ENCODE peak calls at places on chromosomes 3 and 15, in six cellular contexts. X is right cardiac atrium; O is T-helper 9 cell; R is nephron progenitor cell; S is stimulated activated CD8-positive, alpha-beta memory T cell treated with anti-CD3 and anti-CD28 coated beads, Interleukin-15, amount 100 ng/mL, for 24 hours; L is psoas muscle. V is an unnamed sample.

GRCh38 chr3:72281551-72281950 is 496.6 kb upstream of the PROK2 start:
- DNase-seq in X (no peak), O (no peak), R (no peak), S (no peak), L (no peak), V (no peak)

GRCh38 chr3:105497381-105497780 is 130.7 kb downstream of the ALCAM start:
- DNase-seq in X (no peak), O (no peak), R (no peak), S (no peak), L (no peak), V (no peak)

GRCh38 chr3:23548706-23549105 is 257.0 kb upstream of the UBE2E1 start:
- DNase-seq in X (no peak), O (no peak), R (no peak), S (no peak), L (no peak), V (no peak)

GRCh38 chr3:110928016-110928662 is 143.5 kb upstream of the NECTIN3 start:
- DNase-seq in X (no peak), O (no peak), R (no peak), S (no peak), L (no peak), V (no peak)

GRCh38 chr15:89806565-89807550 is 7.8 kb downstream of the ANPEP start:
- DNase-seq in X (peak), O (no peak), R (peak), S (no peak), L (no peak), V (no peak)

GRCh38 chr3:10550705-10551104 is 45.3 kb upstream of the ATP2B2 start:
- DNase-seq in X (no peak), O (no peak), R (no peak), S (no peak), L (peak), V (no peak)

GRCh38 chr3:32284443-32284842 is 46.0 kb downstream of the CMTM8 start:
- DNase-seq in X (no peak), O (no peak), R (no peak), S (no peak), L (no peak), V (no peak)

GRCh38 chr3:30408105-30408557 is 198.3 kb upstream of the TGFBR2 start:
- DNase-seq in X (no peak), O (no peak), R (no peak), S (no peak), L (no peak), V (peak)

GRCh38 chr3:187019542-187020072 is 89.3 kb downstream of the ST6GAL1 start:
- DNase-seq in X (no peak), O (no peak), R (no peak), S (no peak), L (no peak), V (no peak)

GRCh38 chr3:100358413-100358812 is 23.9 kb downstream of the NIT2 start:
- DNase-seq in X (no peak), O (no peak), R (no peak), S (no peak), L (no peak), V (no peak)

GRCh38 chr3:123638936-123639680 is 54.3 kb upstream of the HACD2 start:
- DNase-seq in X (no peak), O (no peak), R (no peak), S (no peak), L (no peak), V (no peak)

GRCh38 chr3:105783631-105784030 is 85.2 kb downstream of the CBLB start:
- DNase-seq in X (no peak), O (no peak), R (no peak), S (no peak), L (no peak), V (no peak)

GRCh38 chr3:173371848-173372487 is 25.6 kb upstream of the NLGN1 start:
- DNase-seq in X (peak), O (no peak), R (peak), S (no peak), L (no peak), V (peak)

GRCh38 chr15:39281094-39281493 is 299.8 kb upstream of the THBS1 start:
- DNase-seq in X (no peak), O (no peak), R (no peak), S (no peak), L (no peak), V (peak)

GRCh38 chr3:86969500-86970189 is 21.3 kb downstream of the VGLL3 start:
- DNase-seq in X (peak), O (no peak), R (peak), S (no peak), L (no peak), V (peak)

GRCh38 chr3:64278631-64279030 is 53.4 kb upstream of the PRICKLE2 start:
- DNase-seq in X (no peak), O (no peak), R (no peak), S (no peak), L (no peak), V (no peak)

GRCh38 chr3:43011638-43012037 is 32.5 kb downstream of the GASK1A start:
- DNase-seq in X (no peak), O (no peak), R (no peak), S (no peak), L (no peak), V (no peak)

GRCh38 chr15:85155360-85155759 is 173.7 kb downstream of the PDE8A start:
- DNase-seq in X (no peak), O (no peak), R (no peak), S (no peak), L (no peak), V (no peak)

GRCh38 chr3:50850639-50851511 is 176.1 kb downstream of the DOCK3 start:
- DNase-seq in X (no peak), O (no peak), R (no peak), S (no peak), L (no peak), V (no peak)

V was measured in endothelial cell of umbilical vein.